ENCODE peak calls at places on chromosomes 6 and 20, in six cellular contexts. L is GM23248, H is colonic mucosa, U is IMR-90, C is fibroblast of lung, A is endothelial cell of umbilical vein. Z is an unnamed sample.

GRCh38 chr6:2940010-2940850 is 31.1 kb downstream of the SERPINB6 start:
- DNase-seq in A (no peak), C (no peak), L (no peak), U (no peak), H (peak), Z (no peak)

GRCh38 chr6:56716229-56716628 is 73.5 kb upstream of the DST start:
- DNase-seq in U (peak), C (peak), H (no peak), L (no peak), A (no peak), Z (no peak)

GRCh38 chr6:104682722-104683643 is 176.7 kb downstream of the HACE1 start:
- DNase-seq in C (peak), U (peak), H (peak), A (peak), L (peak), Z (peak)

GRCh38 chr6:35213824-35214756 is at the start of gene SCUBE3:
- DNase-seq in L (peak), H (peak), A (peak), U (peak), C (peak), Z (no peak)

GRCh38 chr6:106569444-106569843 is 59.9 kb downstream of the RTN4IP1 start:
- DNase-seq in C (peak), H (no peak), L (peak), A (no peak), U (peak), Z (no peak)

GRCh38 chr6:32692019-32692418 is 25.6 kb upstream of the HLA-DQB1 start:
- DNase-seq in A (peak), H (peak), L (no peak), U (no peak), C (no peak), Z (peak)

GRCh38 chr6:153702671-153703070 is 336.4 kb upstream of the OPRM1 start:
- DNase-seq in L (peak), A (no peak), U (no peak), C (no peak), H (no peak), Z (no peak)

GRCh38 chr20:51184289-51184688 is 161.4 kb upstream of the KCNG1 start:
- DNase-seq in L (peak), U (peak), C (peak), A (no peak), H (no peak), Z (no peak)

GRCh38 chr6:116366740-116367275 is 3.9 kb upstream of the DSE start:
- DNase-seq in A (no peak), H (no peak), U (no peak), L (no peak), C (no peak), Z (no peak)

GRCh38 chr6:41153451-41153850 is 696 bp downstream of the TREML1 start:
- DNase-seq in A (no peak), U (no peak), L (no peak), C (no peak), H (no peak), Z (no peak)

GRCh38 chr6:137494281-137494966 is at the start of gene OLIG3:
- DNase-seq in C (no peak), H (no peak), A (no peak), L (no peak), U (no peak), Z (no peak)

GRCh38 chr6:106377061-106377540 is 16.6 kb downstream of the CRYBG1 start:
- DNase-seq in C (peak), U (peak), H (no peak), A (peak), L (peak), Z (no peak)

GRCh38 chr6:2563635-2564034 is 187.1 kb downstream of the MYLK4 start:
- DNase-seq in A (no peak), L (no peak), U (peak), H (no peak), C (peak), Z (no peak)

GRCh38 chr20:40843251-40843650 is 154.2 kb upstream of the MAFB start:
- DNase-seq in A (no peak), C (no peak), U (no peak), L (no peak), H (no peak), Z (no peak)

GRCh38 chr6:131014080-131014776 is 48.8 kb downstream of the EPB41L2 start:
- DNase-seq in U (no peak), A (peak), H (no peak), C (peak), L (no peak), Z (no peak)

GRCh38 chr6:169232507-169232931 is 21.1 kb downstream of the THBS2 start:
- DNase-seq in H (peak), C (no peak), A (no peak), U (no peak), L (no peak), Z (no peak)

GRCh38 chr20:50655325-50655880 is 35.9 kb downstream of the RIPOR3 start:
- DNase-seq in H (peak), A (no peak), L (peak), C (peak), U (peak), Z (no peak)

GRCh38 chr20:13389115-13389514 is 168.0 kb downstream of the ISM1 start:
- DNase-seq in H (no peak), A (no peak), U (no peak), C (no peak), L (no peak), Z (no peak)

GRCh38 chr20:33015114-33015491 is 7.6 kb downstream of the BPIFB2 start:
- DNase-seq in L (peak), C (no peak), H (no peak), A (no peak), U (no peak), Z (no peak)

GRCh38 chr20:33013701-33014326 is 6.3 kb downstream of the BPIFB2 start:
- DNase-seq in A (no peak), C (no peak), U (no peak), H (no peak), L (no peak), Z (no peak)

GRCh38 chr20:33012327-33013189 is 5.1 kb downstream of the BPIFB2 start:
- DNase-seq in C (no peak), L (no peak), H (no peak), A (no peak), U (no peak), Z (no peak)

GRCh38 chr20:33015700-33016580 is 8.4 kb downstream of the BPIFB2 start:
- DNase-seq in U (no peak), H (no peak), A (no peak), L (no peak), C (no peak), Z (no peak)

DNA sequence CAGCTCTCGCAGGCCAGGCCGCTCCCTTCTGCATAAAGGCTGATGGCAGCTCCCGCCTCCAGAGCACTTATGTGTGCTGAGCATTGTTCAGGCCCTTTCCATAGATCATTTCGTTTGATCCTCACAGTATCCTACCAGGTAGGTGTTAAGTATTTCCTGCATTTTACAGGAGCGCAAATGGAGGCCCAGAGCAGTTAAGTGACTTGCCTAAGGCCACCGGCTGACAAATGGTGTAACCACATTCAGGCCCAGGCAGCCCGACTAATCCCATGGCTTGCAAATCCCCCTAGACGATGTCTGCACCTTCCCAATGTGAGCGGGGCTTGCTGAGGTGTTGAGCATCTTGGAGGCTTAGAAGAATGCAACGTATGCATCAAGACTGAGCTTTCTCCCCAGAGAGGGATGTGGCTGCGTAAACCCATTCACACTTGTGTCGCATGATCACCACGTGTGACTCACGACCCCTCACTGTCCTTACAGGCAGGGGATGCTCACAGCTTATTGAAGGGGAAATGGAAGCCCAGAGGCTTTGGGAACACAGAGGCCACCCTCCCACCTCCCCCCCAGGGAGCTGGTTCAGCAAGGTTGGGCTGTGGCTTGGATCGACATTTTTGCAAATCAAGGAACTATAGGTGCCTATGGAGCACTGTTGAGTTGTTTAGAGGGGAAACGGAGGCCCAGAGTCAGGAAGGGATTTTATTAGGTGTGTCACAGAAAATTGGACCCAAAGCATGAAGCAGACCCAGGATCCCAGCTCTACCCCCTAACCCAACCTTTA is 7.0 kb downstream of the BPIFB2 start:
- DNase-seq in H (no peak), A (no peak), C (no peak), L (no peak), U (no peak), Z (peak)
- H3K9ac ChIP-seq in H (no peak), A (no peak), C (no peak), L (no peak), U (no peak), Z (no peak)

DNA sequence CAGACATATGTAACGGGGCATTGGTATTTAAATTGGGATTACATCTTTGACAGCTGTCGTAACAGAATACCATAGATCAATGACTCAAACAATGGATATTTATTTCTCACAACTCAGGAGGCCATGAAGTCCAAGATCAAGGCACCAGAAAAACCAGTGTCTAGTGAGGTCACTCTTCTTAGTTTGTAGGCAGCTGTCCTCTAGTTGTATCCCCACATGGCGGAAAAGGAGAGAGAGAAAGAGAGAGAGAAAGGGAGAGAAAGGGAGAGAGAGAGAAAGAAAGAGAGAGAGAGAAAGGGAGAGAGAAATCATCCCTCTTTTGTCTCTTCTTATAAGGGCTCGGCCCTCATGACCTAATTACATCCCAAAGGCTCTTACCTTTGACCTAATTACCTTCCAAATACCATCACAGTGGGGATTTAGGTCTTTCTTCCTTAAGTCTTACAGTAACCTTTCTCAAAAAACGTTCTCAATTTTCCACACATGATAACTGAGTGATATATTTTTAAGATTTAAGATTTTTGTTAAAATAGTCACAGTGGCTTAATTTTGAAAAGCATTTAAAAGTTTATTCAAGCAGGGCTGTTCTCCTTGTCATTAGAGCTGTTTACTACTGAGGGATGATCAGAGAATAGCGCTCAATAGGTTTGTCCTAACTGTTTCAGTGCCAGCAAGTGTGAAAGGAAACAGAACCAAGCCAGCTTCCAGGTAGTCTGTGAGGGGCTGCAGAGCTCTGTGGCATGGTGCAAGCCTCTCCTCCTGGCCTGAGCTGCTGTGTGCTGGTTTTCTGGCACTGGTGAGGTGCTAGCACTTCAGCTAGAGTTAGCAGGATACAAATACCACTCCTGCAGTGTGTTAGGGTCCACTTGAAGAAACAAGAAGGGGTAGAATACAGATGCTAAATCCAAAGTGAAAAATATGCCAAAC is 79.0 kb downstream of the IMPG1 start:
- DNase-seq in U (no peak), C (no peak), L (no peak), H (no peak), A (no peak), Z (no peak)
- H3K9ac ChIP-seq in U (no peak), C (no peak), L (no peak), H (no peak), A (no peak), Z (no peak)

GRCh38 chr6:158772851-158773371 is 46.3 kb downstream of the EZR start:
- DNase-seq in U (no peak), H (peak), L (peak), C (peak), A (no peak), Z (no peak)
- H3K9ac ChIP-seq in U (no peak), H (no peak), L (peak), C (no peak), A (no peak), Z (no peak)

GRCh38 chr6:44270526-44271405 is 516 bp downstream of the TMEM151B start:
- DNase-seq in A (no peak), H (no peak), L (no peak), C (no peak), U (no peak), Z (no peak)
- H3K9ac ChIP-seq in A (no peak), H (no peak), L (no peak), C (no peak), U (no peak), Z (peak)

GRCh38 chr6:111609827-111610526 is 4.3 kb upstream of the TRAF3IP2 start:
- DNase-seq in U (no peak), L (no peak), A (no peak), H (no peak), C (no peak), Z (no peak)
- H3K9ac ChIP-seq in U (no peak), L (no peak), A (no peak), H (no peak), C (no peak), Z (no peak)

GRCh38 chr6:14077193-14077853 is 40.2 kb upstream of the CD83 start:
- DNase-seq in C (peak), L (no peak), U (no peak), H (no peak), A (no peak), Z (no peak)

GRCh38 chr6:14079433-14079832 is 38.1 kb upstream of the CD83 start:
- DNase-seq in H (no peak), U (peak), C (peak), L (peak), A (no peak), Z (no peak)

GRCh38 chr6:14070457-14070856 is 47.1 kb upstream of the CD83 start:
- DNase-seq in A (no peak), U (no peak), L (no peak), H (no peak), C (no peak), Z (no peak)

GRCh38 chr6:14072084-14072483 is 45.5 kb upstream of the CD83 start:
- DNase-seq in H (no peak), C (peak), L (peak), U (peak), A (no peak), Z (no peak)

DNA sequence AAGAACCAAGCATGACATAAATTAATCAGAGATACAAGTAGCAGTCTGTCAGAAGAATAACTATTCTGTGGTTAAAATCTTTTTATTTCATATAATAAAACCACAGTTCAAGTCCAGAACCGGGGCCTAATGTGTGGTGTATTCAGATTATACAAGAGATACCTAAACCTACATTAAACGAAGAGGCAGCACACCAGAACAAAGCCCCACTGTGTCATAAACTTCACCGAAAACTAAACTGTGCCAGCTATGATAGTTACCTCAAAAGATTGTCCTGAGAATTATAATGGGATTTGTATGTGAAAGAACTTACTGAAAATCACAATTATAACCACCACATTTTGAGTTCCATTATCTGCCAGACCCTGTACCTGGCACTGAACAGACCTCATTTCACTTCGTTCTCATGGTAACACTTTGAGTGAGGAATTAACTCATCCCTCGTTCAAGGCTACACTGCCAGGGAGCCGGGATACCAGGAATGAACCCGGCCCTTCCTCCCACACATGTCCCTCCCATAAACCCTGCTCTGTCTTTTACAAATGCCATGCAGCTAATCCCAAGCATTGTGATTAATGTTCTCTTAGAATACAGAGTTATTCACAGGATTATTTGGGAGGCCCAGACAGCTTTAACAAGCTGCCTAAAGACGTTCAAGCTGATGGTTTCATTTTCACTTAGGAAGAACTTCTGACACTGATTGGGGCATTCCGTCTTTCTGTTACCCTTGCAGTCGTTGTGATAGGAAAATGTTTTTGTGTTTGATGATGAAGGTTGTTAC is 42.7 kb upstream of the CD83 start:
- DNase-seq in L (peak), C (peak), H (no peak), U (peak), A (peak), Z (no peak)
- H3K9ac ChIP-seq in L (peak), C (peak), H (peak), U (peak), A (peak), Z (no peak)

DNA sequence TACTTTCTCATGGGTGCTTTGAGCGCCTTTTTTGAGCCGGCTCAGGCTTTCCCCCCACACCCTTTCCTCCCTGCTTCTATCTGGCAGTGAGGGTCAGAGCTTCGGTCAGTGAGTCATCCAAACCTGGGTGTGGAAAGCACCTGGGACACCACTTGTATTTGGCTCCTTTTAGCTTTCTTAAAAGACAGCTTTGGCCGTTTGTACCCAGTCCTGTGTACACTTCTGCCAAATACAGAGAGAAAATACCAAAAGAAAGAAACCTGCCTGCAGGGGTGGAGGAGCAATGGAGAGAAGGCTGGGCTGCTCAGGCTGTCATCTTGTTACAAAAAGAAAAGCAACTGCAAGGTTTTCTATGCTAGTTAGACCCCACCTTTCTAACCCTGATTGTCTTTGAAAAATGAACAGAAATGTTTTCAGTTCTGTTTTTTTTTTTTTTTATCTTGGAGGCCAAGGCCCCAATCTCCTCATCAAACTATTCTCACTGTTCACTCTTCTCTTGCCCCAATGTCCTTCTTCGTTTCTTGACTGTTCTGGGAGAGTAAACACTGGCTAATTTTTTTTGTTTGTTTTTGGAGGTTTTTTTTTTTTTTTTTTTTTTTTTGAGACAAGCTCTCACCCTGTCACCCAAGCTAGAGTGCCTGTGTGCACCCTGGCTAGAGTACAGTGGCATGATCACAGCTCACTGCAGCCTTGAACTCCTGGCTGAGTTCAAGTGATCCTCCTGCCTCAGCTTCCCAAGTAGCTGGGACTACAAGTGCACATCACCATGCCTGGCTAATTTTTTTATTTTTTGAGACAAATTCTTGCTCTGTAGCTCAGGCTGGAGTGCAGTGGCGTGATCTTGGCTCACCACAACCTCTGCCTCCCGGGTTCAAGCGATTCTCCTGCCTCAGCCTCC is 76.4 kb downstream of the SSR1 start:
- DNase-seq in H (peak), C (no peak), U (no peak), L (no peak), A (no peak), Z (no peak)
- H3K9ac ChIP-seq in H (no peak), C (no peak), U (no peak), L (no peak), A (no peak), Z (no peak)

DNA sequence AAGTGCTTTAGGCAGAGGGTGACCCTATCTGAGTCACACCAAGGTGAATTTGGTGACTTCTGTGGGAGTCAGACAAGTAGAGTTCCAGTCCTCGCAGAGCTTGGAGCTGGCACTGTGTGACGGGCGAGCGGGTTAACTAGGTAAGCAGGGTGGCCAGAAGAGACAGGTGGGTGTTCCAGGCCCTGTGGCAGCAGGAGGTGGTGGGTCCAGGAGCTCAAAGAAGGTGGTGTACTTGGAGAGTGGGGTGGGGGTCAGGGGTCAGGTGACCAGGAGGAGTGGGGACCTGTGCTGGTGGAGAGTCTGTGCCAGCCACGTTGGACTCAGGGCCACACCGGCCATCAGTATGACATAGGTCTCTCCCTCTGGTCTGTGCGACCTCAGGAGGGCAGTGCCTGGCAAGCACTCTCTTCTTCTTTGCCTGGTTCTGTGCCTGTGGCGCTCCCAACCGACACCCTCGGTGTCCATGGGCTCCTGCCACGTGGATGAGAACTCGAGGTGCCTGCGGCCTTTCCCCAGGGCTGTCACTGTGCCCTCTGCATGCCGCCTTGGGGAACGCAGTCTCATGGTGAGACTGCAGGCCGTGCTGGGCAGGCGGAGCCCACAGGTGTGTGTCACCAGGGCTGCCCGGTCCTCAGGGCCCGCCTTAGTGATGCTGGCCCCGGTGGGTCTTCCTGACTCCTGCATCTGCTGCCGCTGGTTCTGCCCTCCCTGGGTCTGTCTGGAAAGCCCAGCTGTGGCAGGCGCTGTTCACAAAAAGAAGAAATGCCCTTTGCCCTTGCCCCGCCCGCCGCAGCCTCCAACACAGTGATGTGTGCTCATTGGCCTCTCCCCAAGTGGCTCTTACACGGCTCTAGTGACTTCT is 1.6 kb downstream of the MRGBP start:
- DNase-seq in A (no peak), H (peak), L (no peak), U (no peak), C (no peak), Z (no peak)
- H3K9ac ChIP-seq in A (no peak), H (peak), L (peak), U (no peak), C (no peak), Z (peak)

GRCh38 chr6:143546599-143546998 is 35.1 kb upstream of the FUCA2 start:
- DNase-seq in L (no peak), H (no peak), A (no peak), U (no peak), C (no peak), Z (no peak)
- H3K9ac ChIP-seq in L (no peak), H (no peak), A (no peak), U (no peak), C (no peak), Z (no peak)

Z was measured in NT2/D1.